ENCODE peak calls at places on chromosomes 5 and 9, in seven cellular contexts. L is iPS-NIHi11, Q is left ventricle myocardium superior, R is GM13976, X is tibial nerve, T is HS-27A, P is body of pancreas. E is an unnamed sample.

GRCh38 chr5:180853121-180853520 is 8.0 kb downstream of the ZFP62 start:
- DNase-seq in X (no peak), P (no peak), T (no peak), R (no peak), Q (no peak), L (no peak), E (no peak)

GRCh38 chr5:23158179-23158578 is 305.0 kb upstream of the CDH12 start:
- DNase-seq in R (no peak), P (no peak), L (no peak), X (no peak), T (no peak), Q (no peak), E (no peak)

GRCh38 chr5:14806452-14806851 is 65.1 kb downstream of the ANKH start:
- DNase-seq in X (peak), L (no peak), T (no peak), P (peak), Q (peak), R (no peak), E (peak)

GRCh38 chr9:120387257-120387999 is 192.5 kb downstream of the CDK5RAP2 start:
- DNase-seq in P (no peak), X (no peak), R (no peak), T (no peak), L (no peak), Q (no peak), E (no peak)

GRCh38 chr9:120324996-120325642 is 254.8 kb downstream of the CDK5RAP2 start:
- DNase-seq in Q (no peak), R (no peak), L (peak), X (no peak), P (no peak), T (no peak), E (no peak)

GRCh38 chr5:79493596-79494343 is 20.2 kb downstream of the HOMER1 start:
- DNase-seq in L (no peak), X (no peak), Q (no peak), R (no peak), P (no peak), T (no peak), E (no peak)

GRCh38 chr9:80191108-80191507 is 619.3 kb downstream of the TLE4 start:
- DNase-seq in Q (no peak), T (no peak), R (no peak), P (no peak), X (no peak), L (no peak), E (no peak)

GRCh38 chr9:129080312-129080607 is 651 bp upstream of the DOLPP1 start:
- DNase-seq in L (no peak), Q (no peak), T (no peak), R (no peak), X (no peak), P (no peak), E (no peak)

GRCh38 chr9:93592389-93593021 is 16.1 kb downstream of the PHF2 start:
- DNase-seq in Q (no peak), R (peak), X (no peak), L (peak), T (no peak), P (no peak), E (no peak)

GRCh38 chr9:136362450-136362784 is 1.1 kb downstream of the DNLZ start:
- DNase-seq in T (no peak), X (no peak), P (no peak), L (no peak), Q (no peak), R (no peak), E (no peak)

GRCh38 chr5:26482817-26483375 is 555.5 kb downstream of the CDH9 start:
- DNase-seq in L (peak), P (peak), X (no peak), R (peak), Q (no peak), T (no peak), E (no peak)

GRCh38 chr5:65730910-65731309 is 8.9 kb downstream of the NLN start:
- DNase-seq in Q (no peak), T (no peak), P (no peak), L (no peak), X (no peak), R (no peak), E (no peak)

GRCh38 chr5:133870661-133871060 is 97.8 kb downstream of the C5orf15 start:
- DNase-seq in X (no peak), L (no peak), P (peak), T (no peak), R (no peak), Q (no peak), E (no peak)

GRCh38 chr5:33284681-33285080 is 156.1 kb upstream of the TARS1 start:
- DNase-seq in R (no peak), P (no peak), T (no peak), X (no peak), Q (no peak), L (no peak), E (no peak)

GRCh38 chr9:115118471-115119156 is 657 bp upstream of the TNC start:
- DNase-seq in L (peak), P (peak), R (no peak), X (peak), T (peak), Q (no peak), E (peak)

GRCh38 chr5:177432143-177432904 is 5.8 kb downstream of the GRK6 start:
- DNase-seq in Q (peak), X (no peak), L (no peak), T (no peak), P (no peak), R (peak), E (no peak)

GRCh38 chr9:16828335-16829281 is 41.9 kb downstream of the BNC2 start:
- DNase-seq in R (no peak), X (no peak), T (no peak), L (peak), P (peak), Q (peak), E (no peak)

GRCh38 chr9:4077499-4078102 is 222.3 kb downstream of the GLIS3 start:
- DNase-seq in P (peak), R (peak), X (peak), T (peak), Q (peak), L (peak), E (peak)

GRCh38 chr5:69276422-69277174 is 41.9 kb downstream of the CDK7 start:
- DNase-seq in R (no peak), T (peak), L (no peak), P (no peak), X (no peak), Q (no peak), E (no peak)

GRCh38 chr9:136196465-136197371 is 8.2 kb downstream of the LHX3 start:
- DNase-seq in L (no peak), T (no peak), P (no peak), Q (no peak), X (no peak), R (no peak), E (no peak)

GRCh38 chr5:131749723-131750470 is 46.9 kb downstream of the FNIP1 start:
- DNase-seq in X (no peak), P (no peak), T (no peak), L (no peak), R (no peak), Q (no peak), E (no peak)

GRCh38 chr9:129459550-129460322 is 161.2 kb downstream of the C9orf50 start:
- DNase-seq in L (no peak), P (peak), X (no peak), T (no peak), Q (no peak), R (peak), E (no peak)

GRCh38 chr5:14913141-14913540 is 41.6 kb upstream of the ANKH start:
- DNase-seq in Q (no peak), R (no peak), T (no peak), P (no peak), L (no peak), X (no peak), E (no peak)

GRCh38 chr5:96714951-96715451 is 52.8 kb downstream of the CAST start:
- DNase-seq in Q (no peak), P (peak), T (no peak), R (no peak), L (no peak), X (no peak), E (peak)

E was measured in prostate gland.